ENCODE peak calls at places on chromosome 7, in seven cellular contexts. One of them, this sample, is unnamed.

GRCh38 chr7:136845899-136846465 is 22.5 kb upstream of the CHRM2 start:
- DNase-seq in astrocyte: peak
- DNase-seq in effector memory CD4-positive, alpha-beta T cell: no peak
- DNase-seq in IMR-90: peak
- DNase-seq in OCI-LY7: no peak
- DNase-seq in GM06990: no peak
- DNase-seq in astrocyte of the spinal cord: peak
- DNase-seq in this sample: no peak

GRCh38 chr7:70571403-70571911 is 560.5 kb upstream of the GALNT17 start:
- DNase-seq in effector memory CD4-positive, alpha-beta T cell: no peak
- DNase-seq in GM06990: no peak
- DNase-seq in astrocyte: peak
- DNase-seq in astrocyte of the spinal cord: peak
- DNase-seq in IMR-90: peak
- DNase-seq in OCI-LY7: no peak
- DNase-seq in this sample: no peak

GRCh38 chr7:126419047-126419446 is 833.7 kb downstream of the GRM8 start:
- DNase-seq in IMR-90: no peak
- DNase-seq in OCI-LY7: no peak
- DNase-seq in astrocyte of the spinal cord: no peak
- DNase-seq in GM06990: no peak
- DNase-seq in effector memory CD4-positive, alpha-beta T cell: no peak
- DNase-seq in astrocyte: no peak
- DNase-seq in this sample: no peak

GRCh38 chr7:151110941-151111645 is 24.8 kb downstream of the AGAP3 start:
- DNase-seq in effector memory CD4-positive, alpha-beta T cell: peak
- DNase-seq in astrocyte of the spinal cord: peak
- DNase-seq in GM06990: peak
- DNase-seq in astrocyte: no peak
- DNase-seq in IMR-90: peak
- DNase-seq in OCI-LY7: peak
- DNase-seq in this sample: no peak

GRCh38 chr7:4299431-4299830 is 382.7 kb upstream of the FOXK1 start:
- DNase-seq in astrocyte of the spinal cord: no peak
- DNase-seq in IMR-90: no peak
- DNase-seq in OCI-LY7: no peak
- DNase-seq in astrocyte: no peak
- DNase-seq in effector memory CD4-positive, alpha-beta T cell: no peak
- DNase-seq in GM06990: no peak
- DNase-seq in this sample: no peak

GRCh38 chr7:9961161-9961922 is 1012.3 kb upstream of the PHF14 start:
- DNase-seq in GM06990: no peak
- DNase-seq in effector memory CD4-positive, alpha-beta T cell: no peak
- DNase-seq in astrocyte of the spinal cord: no peak
- DNase-seq in OCI-LY7: no peak
- DNase-seq in IMR-90: no peak
- DNase-seq in astrocyte: no peak
- DNase-seq in this sample: no peak

GRCh38 chr7:150361402-150361801 is 7.2 kb upstream of the REPIN1 start:
- DNase-seq in GM06990: no peak
- DNase-seq in OCI-LY7: no peak
- DNase-seq in IMR-90: no peak
- DNase-seq in effector memory CD4-positive, alpha-beta T cell: no peak
- DNase-seq in astrocyte of the spinal cord: no peak
- DNase-seq in astrocyte: no peak
- DNase-seq in this sample: no peak

GRCh38 chr7:5557920-5558401 is 134.3 kb upstream of the TNRC18 start:
- DNase-seq in OCI-LY7: peak
- DNase-seq in astrocyte of the spinal cord: no peak
- DNase-seq in GM06990: peak
- DNase-seq in astrocyte: no peak
- DNase-seq in effector memory CD4-positive, alpha-beta T cell: no peak
- DNase-seq in IMR-90: peak
- DNase-seq in this sample: no peak

GRCh38 chr7:18177815-18178660 is 150.4 kb upstream of the PRPS1L1 start:
- DNase-seq in astrocyte: peak
- DNase-seq in astrocyte of the spinal cord: peak
- DNase-seq in IMR-90: no peak
- DNase-seq in effector memory CD4-positive, alpha-beta T cell: no peak
- DNase-seq in OCI-LY7: no peak
- DNase-seq in GM06990: peak
- DNase-seq in this sample: no peak

DNA sequence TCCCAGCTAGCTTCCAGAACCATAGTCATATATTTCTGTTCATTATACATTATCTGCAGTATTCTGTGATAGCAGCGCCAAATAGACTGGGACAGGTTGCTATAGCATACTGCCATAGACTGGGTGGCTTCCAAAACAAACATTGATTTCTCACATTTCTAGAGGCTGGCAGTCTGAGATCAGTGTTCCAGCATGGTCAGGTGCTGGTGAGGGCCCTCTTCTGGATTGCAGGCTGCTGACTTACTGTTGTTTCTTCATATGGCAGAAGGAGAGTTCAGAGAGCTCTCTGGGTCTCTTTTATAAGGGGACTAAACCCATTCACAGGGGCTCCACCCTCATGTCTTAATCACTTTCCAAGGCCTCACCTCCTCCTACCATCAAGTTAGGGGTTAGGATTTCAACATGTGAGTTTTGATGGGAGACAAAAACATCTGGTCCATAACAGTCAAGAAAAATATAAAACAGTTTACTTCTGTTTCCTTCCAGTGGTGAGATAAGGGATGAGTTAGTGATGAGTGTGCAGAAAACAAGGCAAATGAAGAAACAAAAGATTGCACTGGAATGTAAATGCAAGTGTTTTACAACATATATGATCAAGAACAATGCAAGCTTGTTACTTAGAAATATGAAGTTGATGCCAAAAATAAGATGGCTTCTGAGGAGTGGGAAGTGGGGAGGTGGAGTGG is 399.0 kb upstream of the C7orf33 start:
- DNase-seq in astrocyte of the spinal cord: no peak
- DNase-seq in IMR-90: no peak
- DNase-seq in astrocyte: no peak
- DNase-seq in OCI-LY7: no peak
- DNase-seq in GM06990: no peak
- DNase-seq in effector memory CD4-positive, alpha-beta T cell: no peak
- DNase-seq in this sample: no peak
- H3K4me3 ChIP-seq in astrocyte of the spinal cord: no peak
- H3K4me3 ChIP-seq in IMR-90: no peak
- H3K4me3 ChIP-seq in astrocyte: no peak
- H3K4me3 ChIP-seq in OCI-LY7: no peak
- H3K4me3 ChIP-seq in GM06990: no peak
- H3K4me3 ChIP-seq in effector memory CD4-positive, alpha-beta T cell: no peak
- H3K4me3 ChIP-seq in this sample: no peak

GRCh38 chr7:130841416-130841815 is 107.4 kb upstream of the KLF14 start:
- DNase-seq in effector memory CD4-positive, alpha-beta T cell: no peak
- DNase-seq in astrocyte: no peak
- DNase-seq in GM06990: no peak
- DNase-seq in astrocyte of the spinal cord: no peak
- DNase-seq in OCI-LY7: peak
- DNase-seq in IMR-90: no peak
- DNase-seq in this sample: no peak

GRCh38 chr7:130844811-130845580 is 111.0 kb upstream of the KLF14 start:
- DNase-seq in IMR-90: peak
- DNase-seq in OCI-LY7: no peak
- DNase-seq in effector memory CD4-positive, alpha-beta T cell: no peak
- DNase-seq in astrocyte: peak
- DNase-seq in astrocyte of the spinal cord: peak
- DNase-seq in GM06990: no peak
- DNase-seq in this sample: no peak

GRCh38 chr7:130838738-130839137 is 104.7 kb upstream of the KLF14 start:
- DNase-seq in astrocyte: peak
- DNase-seq in effector memory CD4-positive, alpha-beta T cell: no peak
- DNase-seq in GM06990: no peak
- DNase-seq in IMR-90: peak
- DNase-seq in OCI-LY7: no peak
- DNase-seq in astrocyte of the spinal cord: peak
- DNase-seq in this sample: peak

GRCh38 chr7:130843703-130844102 is 109.7 kb upstream of the KLF14 start:
- DNase-seq in GM06990: no peak
- DNase-seq in astrocyte: no peak
- DNase-seq in astrocyte of the spinal cord: no peak
- DNase-seq in IMR-90: no peak
- DNase-seq in effector memory CD4-positive, alpha-beta T cell: no peak
- DNase-seq in OCI-LY7: no peak
- DNase-seq in this sample: no peak

GRCh38 chr7:130840599-130840998 is 106.6 kb upstream of the KLF14 start:
- DNase-seq in astrocyte of the spinal cord: no peak
- DNase-seq in astrocyte: no peak
- DNase-seq in OCI-LY7: no peak
- DNase-seq in GM06990: no peak
- DNase-seq in IMR-90: no peak
- DNase-seq in effector memory CD4-positive, alpha-beta T cell: no peak
- DNase-seq in this sample: no peak
- H3K4me3 ChIP-seq in astrocyte of the spinal cord: no peak
- H3K4me3 ChIP-seq in astrocyte: no peak
- H3K4me3 ChIP-seq in OCI-LY7: no peak
- H3K4me3 ChIP-seq in GM06990: no peak
- H3K4me3 ChIP-seq in IMR-90: no peak
- H3K4me3 ChIP-seq in effector memory CD4-positive, alpha-beta T cell: no peak
- H3K4me3 ChIP-seq in this sample: no peak

DNA sequence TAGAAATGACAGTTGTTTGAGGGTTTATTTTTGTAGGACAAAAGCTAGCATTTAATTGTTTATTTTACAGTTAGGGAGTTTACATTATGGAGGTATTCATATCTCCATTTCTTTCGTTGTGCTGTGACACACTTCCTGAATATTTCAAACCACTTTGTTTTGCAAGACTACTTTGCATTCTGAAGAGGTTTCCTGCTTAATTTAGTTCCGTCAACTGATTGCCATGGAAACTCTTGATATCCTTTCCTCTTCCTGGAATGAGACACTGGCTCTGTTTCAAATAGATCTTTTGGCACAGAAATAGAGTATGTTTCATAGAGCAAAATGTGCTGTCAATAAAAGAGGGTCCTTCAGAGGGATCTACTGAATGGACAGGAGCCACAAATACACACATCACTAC is 159.5 kb upstream of the AGR3 start:
- DNase-seq in OCI-LY7: no peak
- DNase-seq in astrocyte: peak
- DNase-seq in GM06990: no peak
- DNase-seq in astrocyte of the spinal cord: peak
- DNase-seq in effector memory CD4-positive, alpha-beta T cell: no peak
- DNase-seq in IMR-90: peak
- DNase-seq in this sample: peak
- H3K4me3 ChIP-seq in OCI-LY7: no peak
- H3K4me3 ChIP-seq in astrocyte: no peak
- H3K4me3 ChIP-seq in GM06990: no peak
- H3K4me3 ChIP-seq in astrocyte of the spinal cord: no peak
- H3K4me3 ChIP-seq in effector memory CD4-positive, alpha-beta T cell: no peak
- H3K4me3 ChIP-seq in IMR-90: no peak
- H3K4me3 ChIP-seq in this sample: no peak

GRCh38 chr7:73622527-73622908 is 1.8 kb downstream of the MLXIPL start:
- DNase-seq in astrocyte of the spinal cord: no peak
- DNase-seq in OCI-LY7: no peak
- DNase-seq in IMR-90: no peak
- DNase-seq in astrocyte: no peak
- DNase-seq in effector memory CD4-positive, alpha-beta T cell: no peak
- DNase-seq in GM06990: no peak
- DNase-seq in this sample: no peak
- H3K4me3 ChIP-seq in astrocyte of the spinal cord: no peak
- H3K4me3 ChIP-seq in OCI-LY7: no peak
- H3K4me3 ChIP-seq in IMR-90: no peak
- H3K4me3 ChIP-seq in astrocyte: no peak
- H3K4me3 ChIP-seq in effector memory CD4-positive, alpha-beta T cell: no peak
- H3K4me3 ChIP-seq in GM06990: no peak
- H3K4me3 ChIP-seq in this sample: no peak

GRCh38 chr7:43164757-43165156 is 52.3 kb downstream of the HECW1 start:
- DNase-seq in effector memory CD4-positive, alpha-beta T cell: no peak
- DNase-seq in GM06990: peak
- DNase-seq in IMR-90: peak
- DNase-seq in astrocyte of the spinal cord: peak
- DNase-seq in OCI-LY7: no peak
- DNase-seq in astrocyte: peak
- DNase-seq in this sample: peak
- H3K4me3 ChIP-seq in effector memory CD4-positive, alpha-beta T cell: no peak
- H3K4me3 ChIP-seq in GM06990: no peak
- H3K4me3 ChIP-seq in IMR-90: no peak
- H3K4me3 ChIP-seq in astrocyte of the spinal cord: no peak
- H3K4me3 ChIP-seq in OCI-LY7: no peak
- H3K4me3 ChIP-seq in astrocyte: no peak
- H3K4me3 ChIP-seq in this sample: no peak

GRCh38 chr7:39624935-39625694 is 1.7 kb downstream of the RALA start:
- DNase-seq in effector memory CD4-positive, alpha-beta T cell: no peak
- DNase-seq in GM06990: no peak
- DNase-seq in IMR-90: peak
- DNase-seq in astrocyte of the spinal cord: no peak
- DNase-seq in astrocyte: no peak
- DNase-seq in OCI-LY7: no peak
- DNase-seq in this sample: no peak
- H3K4me3 ChIP-seq in effector memory CD4-positive, alpha-beta T cell: peak
- H3K4me3 ChIP-seq in GM06990: peak
- H3K4me3 ChIP-seq in IMR-90: peak
- H3K4me3 ChIP-seq in astrocyte of the spinal cord: peak
- H3K4me3 ChIP-seq in astrocyte: peak
- H3K4me3 ChIP-seq in OCI-LY7: peak
- H3K4me3 ChIP-seq in this sample: peak

This sample was measured in BJ.